ENCODE peak calls at places on chromosomes 7 and 10, in five cellular contexts. A, U, K, F and V are unnamed samples.
A peak's percentile ranks its signal among the peaks of the same experiment; 100 is the strongest.

GRCh38 chr10:74947781-74948401 is 121.5 kb downstream of the KAT6B start:
- DNase-seq in A (no peak), F (no peak), K (no peak), U (no peak), V (peak; percentile 38)

GRCh38 chr7:51126324-51126723 is 190.3 kb downstream of the COBL start:
- DNase-seq in A (no peak), F (no peak), K (no peak), U (no peak), V (no peak)

GRCh38 chr10:63633677-63634487 is 112.7 kb downstream of the REEP3 start:
- DNase-seq in K (no peak), F (no peak), U (peak; percentile 16), A (no peak), V (peak; percentile 65)

GRCh38 chr7:55194522-55194921 is 170.6 kb upstream of the LANCL2 start:
- DNase-seq in A (no peak), K (no peak), F (no peak), U (no peak), V (no peak)

GRCh38 chr10:114548662-114549061 is 109.4 kb downstream of the ABLIM1 start:
- DNase-seq in A (no peak), F (no peak), U (no peak), K (no peak), V (peak; percentile 54)

GRCh38 chr7:48090095-48090805 is 1.2 kb downstream of the UPP1 start:
- DNase-seq in F (no peak), A (no peak), U (no peak), K (no peak), V (peak; percentile 51)

GRCh38 chr7:47346378-47346914 is 235.5 kb downstream of the TNS3 start:
- DNase-seq in A (no peak), U (no peak), K (peak; percentile 62), F (peak; percentile 56), V (no peak)

GRCh38 chr10:110918269-110918632 is 729 bp downstream of the BBIP1 start:
- DNase-seq in F (peak; percentile 97), A (peak; percentile 83), U (peak; percentile 85), K (no peak), V (peak; percentile 98)

GRCh38 chr7:131546583-131547111 is 9.8 kb downstream of the PODXL start:
- DNase-seq in A (no peak), U (peak; percentile 15), K (peak; percentile 67), F (peak; percentile 70), V (peak; percentile 29)

GRCh38 chr10:75884808-75885207 is 453.4 kb downstream of the LRMDA start:
- DNase-seq in U (no peak), A (no peak), K (no peak), F (no peak), V (no peak)